ENCODE peak calls at places on chromosomes 11 and 22, in five cellular contexts. B, Q, Z, Y and R are unnamed samples.

GRCh38 chr22:32422062-32422461 is 10.0 kb upstream of the RTCB start:
- DNase-seq in B (no peak), Q (no peak), Z (no peak), Y (no peak), R (no peak)

GRCh38 chr11:7889985-7890384 is 41.1 kb downstream of the OR10A6 start:
- DNase-seq in B (no peak), Q (no peak), Z (no peak), Y (no peak), R (no peak)

GRCh38 chr11:27012254-27012921 is 18.5 kb downstream of the FIBIN start:
- DNase-seq in B (no peak), Q (no peak), Z (peak), Y (no peak), R (no peak)

GRCh38 chr11:45877845-45878244 is 7.6 kb upstream of the MAPK8IP1 start:
- DNase-seq in B (no peak), Q (no peak), Z (no peak), Y (no peak), R (peak)

GRCh38 chr22:37140686-37141323 is 8.9 kb downstream of the IL2RB start:
- DNase-seq in B (no peak), Q (no peak), Z (no peak), Y (no peak), R (no peak)

GRCh38 chr22:28773461-28773867 is 969 bp downstream of the CCDC117 start:
- DNase-seq in B (no peak), Q (peak), Z (no peak), Y (no peak), R (no peak)

GRCh38 chr11:27388001-27388400 is 25.0 kb upstream of the CCDC34 start:
- DNase-seq in B (no peak), Q (no peak), Z (no peak), Y (no peak), R (peak)

GRCh38 chr11:121757480-121758125 is 304.8 kb upstream of the SORL1-AS1 start:
- DNase-seq in B (no peak), Q (no peak), Z (no peak), Y (no peak), R (no peak)

GRCh38 chr11:21511835-21512440 is 680.9 kb upstream of the ANO5 start:
- DNase-seq in B (peak), Q (no peak), Z (peak), Y (peak), R (peak)

GRCh38 chr11:92717240-92717639 is 252.2 kb upstream of the MTNR1B start:
- DNase-seq in B (no peak), Q (no peak), Z (no peak), Y (no peak), R (no peak)

GRCh38 chr11:126139541-126140091 is 71.8 kb downstream of the RPUSD4 start:
- DNase-seq in B (no peak), Q (no peak), Z (no peak), Y (no peak), R (no peak)

GRCh38 chr11:73661035-73661628 is 14.8 kb downstream of the PLEKHB1 start:
- DNase-seq in B (peak), Q (peak), Z (peak), Y (no peak), R (peak)

GRCh38 chr11:2092464-2092910 is 46.7 kb downstream of the IGF2 start:
- DNase-seq in B (no peak), Q (no peak), Z (no peak), Y (no peak), R (no peak)

GRCh38 chr11:84886344-84886743 is 740.8 kb downstream of the DLG2 start:
- DNase-seq in B (no peak), Q (no peak), Z (no peak), Y (no peak), R (no peak)

GRCh38 chr22:26849575-26849974 is 192.2 kb downstream of the MIAT start:
- DNase-seq in B (no peak), Q (no peak), Z (no peak), Y (no peak), R (no peak)

GRCh38 chr22:46373166-46373565 is 37.7 kb downstream of the TRMU start:
- DNase-seq in B (no peak), Q (no peak), Z (no peak), Y (no peak), R (no peak)

GRCh38 chr11:128582496-128583366 is 4.6 kb downstream of the ETS1 start:
- DNase-seq in B (peak), Q (no peak), Z (no peak), Y (no peak), R (no peak)

GRCh38 chr11:122813176-122813917 is 25.0 kb upstream of the CRTAM start:
- DNase-seq in B (no peak), Q (no peak), Z (no peak), Y (no peak), R (no peak)

GRCh38 chr11:93501856-93502255 is 41.3 kb downstream of the SMCO4 start:
- DNase-seq in B (no peak), Q (no peak), Z (no peak), Y (no peak), R (no peak)

GRCh38 chr11:76781046-76781801 is 1.9 kb upstream of the TSKU start:
- DNase-seq in B (no peak), Q (no peak), Z (no peak), Y (peak), R (no peak)
- TF ChIP-seq SMC3 in B (no peak), Q (no peak), Z (no peak), Y (no peak), R (no peak)

GRCh38 chr22:41449321-41449720 is 2.7 kb upstream of the TOB2 start:
- DNase-seq in B (no peak), Q (no peak), Z (no peak), Y (no peak), R (no peak)

GRCh38 chr22:41447435-41448188 is 1.0 kb upstream of the TOB2 start:
- DNase-seq in B (peak), Q (no peak), Z (peak), Y (peak), R (peak)

GRCh38 chr22:41446057-41446501 is 522 bp downstream of the TOB2 start:
- DNase-seq in B (no peak), Q (no peak), Z (no peak), Y (no peak), R (peak)

GRCh38 chr22:41446639-41447434 is at the start of gene TOB2:
- DNase-seq in B (peak), Q (peak), Z (peak), Y (peak), R (peak)

DNA sequence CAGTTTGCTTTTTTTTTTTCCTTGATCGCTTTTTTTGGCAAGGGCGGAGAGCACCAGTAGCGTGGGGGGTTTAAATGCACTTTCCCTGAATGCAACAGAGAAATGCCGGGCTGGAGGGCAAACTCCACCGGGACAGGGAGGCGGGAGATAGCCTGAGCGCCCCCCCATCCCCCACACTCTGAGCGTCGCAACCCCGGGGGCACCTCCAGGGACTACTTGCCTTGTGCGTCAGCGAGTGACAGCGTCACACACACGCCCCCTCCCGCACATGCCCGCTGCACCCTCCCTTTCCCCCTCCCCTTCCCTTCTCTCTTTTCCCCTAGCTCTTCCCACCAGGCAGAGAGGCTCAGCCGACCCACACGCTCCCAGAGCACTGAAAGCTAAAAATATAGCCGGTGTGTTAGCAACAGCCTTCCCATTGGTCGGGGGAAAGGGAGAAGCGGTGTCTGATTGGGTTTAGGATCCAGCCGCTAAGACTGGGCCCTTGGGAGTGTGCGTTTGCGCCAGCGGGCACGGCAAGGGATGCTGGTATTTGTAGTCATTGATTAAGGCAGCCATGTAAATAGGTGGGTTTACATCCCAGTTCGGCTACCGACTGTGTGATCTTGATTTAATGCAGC is 1.7 kb upstream of the TOB2 start:
- DNase-seq in B (peak), Q (peak), Z (peak), Y (peak), R (peak)
- TF ChIP-seq EP300 in B (no peak), Q (peak), Z (no peak), Y (peak), R (no peak)

GRCh38 chr11:35964846-35965245 is 21.0 kb downstream of the LDLRAD3 start:
- DNase-seq in B (no peak), Q (no peak), Z (no peak), Y (no peak), R (no peak)
- TF ChIP-seq SMC3 in B (no peak), Q (no peak), Z (no peak), Y (no peak), R (no peak)

DNA sequence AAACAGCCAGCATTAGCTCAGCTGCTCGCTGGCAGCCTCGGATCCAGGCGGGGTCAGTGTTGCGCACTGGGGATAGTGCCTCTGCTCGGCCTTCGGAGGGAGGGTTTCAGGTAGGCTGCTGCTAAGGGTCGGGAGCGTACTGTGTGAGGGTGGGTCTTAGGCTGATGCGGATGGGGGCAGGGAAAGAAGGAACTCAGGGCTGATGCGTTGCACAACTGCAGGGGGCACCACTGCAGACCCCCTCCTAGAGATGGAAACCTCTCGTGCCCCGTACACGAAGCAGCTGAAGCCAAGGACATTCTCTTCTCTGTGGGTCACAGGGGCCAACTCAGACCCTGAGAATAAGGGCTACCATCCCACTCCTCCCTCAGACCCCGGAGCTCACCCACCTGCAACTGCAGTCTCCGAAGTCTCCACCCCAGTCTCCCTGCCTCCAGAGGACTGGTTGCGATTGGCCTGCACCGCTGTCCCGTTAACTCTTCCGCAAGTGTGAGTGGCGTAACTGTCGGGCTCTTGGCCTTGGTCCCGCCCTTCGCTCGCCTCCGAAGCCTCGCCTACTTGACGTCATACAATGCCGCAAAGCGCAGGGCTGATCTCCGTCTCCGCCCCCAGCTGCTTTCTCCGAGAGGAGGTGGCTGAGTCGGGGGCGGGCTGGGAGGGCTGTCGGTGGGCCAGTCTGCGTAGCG is at the start of gene KBTBD3:
- DNase-seq in B (peak), Q (peak), Z (peak), Y (peak), R (peak)
- TF ChIP-seq EP300 in B (no peak), Q (no peak), Z (no peak), Y (peak), R (no peak)

GRCh38 chr22:49417326-49417725 is 410.3 kb downstream of the BRD1 start:
- DNase-seq in B (no peak), Q (no peak), Z (no peak), Y (no peak), R (no peak)

GRCh38 chr22:49419661-49420060 is 408.0 kb downstream of the BRD1 start:
- DNase-seq in B (no peak), Q (no peak), Z (no peak), Y (no peak), R (no peak)

GRCh38 chr22:49417833-49418232 is 409.8 kb downstream of the BRD1 start:
- DNase-seq in B (no peak), Q (no peak), Z (no peak), Y (no peak), R (no peak)

GRCh38 chr22:49418943-49419342 is 408.7 kb downstream of the BRD1 start:
- DNase-seq in B (no peak), Q (no peak), Z (no peak), Y (no peak), R (no peak)

GRCh38 chr22:49418341-49418894 is 409.3 kb downstream of the BRD1 start:
- DNase-seq in B (no peak), Q (no peak), Z (no peak), Y (no peak), R (no peak)
- TF ChIP-seq SMC3 in B (no peak), Q (no peak), Z (no peak), Y (no peak), R (no peak)

DNA sequence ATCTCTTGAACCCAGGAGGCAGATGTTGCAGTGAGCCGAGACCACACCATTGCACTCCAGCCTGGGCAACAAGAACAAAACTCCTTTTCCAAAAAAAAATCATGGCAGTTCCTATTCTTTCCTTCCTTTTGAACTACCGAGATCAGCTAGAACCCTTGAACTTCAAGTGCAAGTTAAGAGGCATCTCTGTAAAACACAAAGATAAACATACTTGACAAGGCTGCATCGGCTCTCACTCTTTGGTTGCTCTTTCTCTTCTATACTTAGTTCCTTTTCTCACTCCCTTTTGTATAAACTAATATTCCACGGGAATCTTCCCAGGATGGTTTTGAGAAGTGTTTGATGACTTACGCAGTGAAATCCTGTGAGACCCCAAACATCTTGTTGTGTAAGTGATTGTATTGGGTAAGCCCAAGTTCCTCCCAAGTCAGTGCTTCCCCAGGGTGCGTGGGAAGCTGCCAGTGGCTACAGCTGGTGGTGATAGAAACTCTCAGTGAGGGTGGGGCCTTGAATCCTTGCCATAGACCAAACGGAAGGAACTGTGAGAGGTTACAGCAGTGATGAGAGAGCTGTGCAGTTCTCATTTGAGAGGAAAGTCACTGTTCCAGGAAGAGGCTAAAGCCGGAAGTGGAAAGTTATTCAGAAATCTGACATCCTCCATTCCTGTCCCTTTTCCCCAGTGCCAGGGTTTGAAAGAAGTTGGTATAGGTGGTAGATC is 24.1 kb upstream of the CDC42EP2 start:
- DNase-seq in B (peak), Q (peak), Z (no peak), Y (no peak), R (peak)
- TF ChIP-seq EP300 in B (no peak), Q (no peak), Z (no peak), Y (no peak), R (no peak)

DNA sequence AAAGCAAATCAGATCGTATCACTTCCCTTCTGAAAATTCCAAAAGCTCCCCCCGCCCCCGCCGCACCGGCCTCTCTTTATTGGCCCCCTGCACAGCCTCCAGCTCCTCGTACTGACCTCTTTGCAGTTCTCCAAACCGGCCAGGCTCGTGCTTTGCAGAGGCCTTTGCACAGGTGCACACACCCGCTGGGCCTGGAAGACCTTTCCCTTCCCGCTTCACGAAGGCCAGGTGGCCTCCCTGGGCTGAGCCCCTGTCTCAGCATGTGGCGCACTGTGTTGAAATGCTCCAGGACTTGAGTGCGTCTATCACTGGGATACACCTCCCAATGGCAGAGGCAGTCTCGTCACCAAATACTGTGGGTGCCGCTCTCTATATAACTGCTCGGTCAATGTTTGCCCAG is 13.2 kb upstream of the ADA2 start:
- DNase-seq in B (no peak), Q (no peak), Z (no peak), Y (no peak), R (peak)
- TF ChIP-seq SMC3 in B (no peak), Q (no peak), Z (no peak), Y (no peak), R (no peak)